ENCODE peak calls at places on chromosomes 7 and 10, in four cellular contexts. B is CD4-positive, CD25-positive, alpha-beta regulatory T cell; K is ACHN; Z is T-helper 1 cell. F is an unnamed sample.

GRCh38 chr10:99551158-99551557 is 18.4 kb downstream of the NKX2-3 start:
- DNase-seq in B (no peak), K (no peak), Z (no peak), F (peak; percentile 38)

GRCh38 chr10:29816801-29817558 is 182.2 kb upstream of the SVIL start:
- DNase-seq in B (no peak), K (no peak), Z (no peak), F (no peak)

GRCh38 chr7:157771-158251 is 34.6 kb upstream of the FAM20C start:
- DNase-seq in B (no peak), K (no peak), Z (no peak), F (no peak)

GRCh38 chr10:70130878-70131559 is 1.6 kb downstream of the AIFM2 start:
- DNase-seq in B (no peak), K (no peak), Z (no peak), F (peak; percentile 87)

GRCh38 chr10:125144693-125145623 is 15.4 kb downstream of the CTBP2 start:
- DNase-seq in B (no peak), K (no peak), Z (no peak), F (no peak)

GRCh38 chr7:94908204-94909022 is 1.0 kb downstream of the PPP1R9A start:
- DNase-seq in B (no peak), K (peak; percentile 73), Z (no peak), F (peak; percentile 43)

GRCh38 chr7:42883950-42884349 is 27.9 kb downstream of the C7orf25 start:
- DNase-seq in B (no peak), K (peak; percentile 91), Z (no peak), F (peak; percentile 90)

GRCh38 chr7:39608278-39608677 is 15.1 kb upstream of the RALA start:
- DNase-seq in B (no peak), K (no peak), Z (no peak), F (peak; percentile 32)

GRCh38 chr7:99422625-99423024 is 13.9 kb downstream of the BUD31 start:
- DNase-seq in B (no peak), K (no peak), Z (no peak), F (no peak)

GRCh38 chr10:129662386-129662785 is 195.3 kb downstream of the MGMT start:
- DNase-seq in B (no peak), K (no peak), Z (no peak), F (no peak)

GRCh38 chr7:111329367-111330234 is 232.7 kb downstream of the IMMP2L start:
- DNase-seq in B (no peak), K (peak; percentile 27), Z (no peak), F (peak; percentile 21)

GRCh38 chr7:16915405-16915804 is 33.6 kb upstream of the AGR3 start:
- DNase-seq in B (no peak), K (peak; percentile 59), Z (no peak), F (peak; percentile 94)

GRCh38 chr10:13877154-13877909 is 290.6 kb downstream of the PRPF18 start:
- DNase-seq in B (no peak), K (no peak), Z (no peak), F (no peak)

GRCh38 chr10:100485841-100486495 is 23.2 kb downstream of the WNT8B start:
- DNase-seq in B (no peak), K (no peak), Z (no peak), F (no peak)

GRCh38 chr10:30818010-30818660 is 188.6 kb upstream of the LYZL2 start:
- DNase-seq in B (no peak), K (peak; percentile 62), Z (no peak), F (peak; percentile 12)

GRCh38 chr7:83366629-83367028 is 203.9 kb upstream of the PCLO start:
- DNase-seq in B (no peak), K (peak; percentile 48), Z (no peak), F (peak; percentile 52)

GRCh38 chr7:30448461-30449189 is 30.0 kb downstream of the NOD1 start:
- DNase-seq in B (no peak), K (no peak), Z (no peak), F (no peak)

GRCh38 chr7:11221931-11222330 is 248.3 kb downstream of the PHF14 start:
- DNase-seq in B (no peak), K (no peak), Z (no peak), F (no peak)

GRCh38 chr7:49773082-49773938 is at the start of gene VWC2:
- DNase-seq in B (no peak), K (no peak), Z (no peak), F (no peak)

GRCh38 chr10:8042032-8042863 is 12.2 kb upstream of the GATA3 start:
- DNase-seq in B (no peak), K (no peak), Z (no peak), F (no peak)

GRCh38 chr10:9198611-9199010 is 1144.1 kb downstream of the GATA3 start:
- DNase-seq in B (no peak), K (peak; percentile 2), Z (no peak), F (no peak)

GRCh38 chr10:123009105-123009805 is 449 bp downstream of the ACADSB start:
- DNase-seq in B (peak; percentile 30), K (peak; percentile 10), Z (peak; percentile 3), F (peak; percentile 1)

GRCh38 chr7:49822862-49823261 is 49.4 kb downstream of the VWC2 start:
- DNase-seq in B (no peak), K (no peak), Z (no peak), F (no peak)

GRCh38 chr10:35424680-35425285 is 88.5 kb downstream of the CCNY start:
- DNase-seq in B (no peak), K (no peak), Z (no peak), F (no peak)

GRCh38 chr7:144399946-144400345 is 3.5 kb downstream of the NOBOX start:
- DNase-seq in B (no peak), K (no peak), Z (no peak), F (no peak)

GRCh38 chr7:27303021-27303420 is 60.4 kb downstream of the EVX1 start:
- DNase-seq in B (no peak), K (no peak), Z (no peak), F (no peak)